ENCODE peak calls at places on chromosomes 12 and 14, in eight cellular contexts. E, C, U, H, K, Y, I and W are unnamed samples.

GRCh38 chr12:76199808-76200207 is 115.3 kb upstream of the NAP1L1 start:
- DNase-seq in E (no peak), C (no peak), U (no peak), H (peak; percentile 11), K (no peak), Y (peak; percentile 78), I (no peak), W (peak; percentile 74)

GRCh38 chr12:3170423-3171194 is 93.4 kb downstream of the TSPAN9 start:
- DNase-seq in E (no peak), C (peak; percentile 77), U (peak; percentile 85), H (peak; percentile 80), K (peak; percentile 64), Y (peak; percentile 67), I (peak; percentile 91), W (peak; percentile 95)

GRCh38 chr14:65972346-65972745 is 513.8 kb upstream of the CCDC196 start:
- DNase-seq in E (no peak), C (no peak), U (no peak), H (no peak), K (no peak), Y (peak; percentile 32), I (no peak), W (peak; percentile 21)

GRCh38 chr12:71710276-71711125 is 24.6 kb downstream of the TMEM19 start:
- DNase-seq in E (no peak), C (peak; percentile 90), U (peak; percentile 90), H (peak; percentile 97), K (peak; percentile 89), Y (peak; percentile 85), I (peak; percentile 98), W (peak; percentile 60)

GRCh38 chr12:127145929-127146789 is 1120.8 kb upstream of the TMEM132C start:
- DNase-seq in E (peak; percentile 53), C (no peak), U (peak; percentile 84), H (peak; percentile 46), K (no peak), Y (peak; percentile 67), I (peak; percentile 40), W (peak; percentile 71)

GRCh38 chr12:119788783-119789182 is 88.3 kb downstream of the CIT start:
- DNase-seq in E (no peak), C (peak; percentile 41), U (no peak), H (peak; percentile 7), K (no peak), Y (peak; percentile 32), I (peak; percentile 52), W (peak; percentile 33)

GRCh38 chr12:65123435-65124063 is 2.4 kb upstream of the WIF1 start:
- DNase-seq in E (no peak), C (no peak), U (peak; percentile 6), H (peak; percentile 6), K (no peak), Y (peak; percentile 54), I (peak; percentile 35), W (peak; percentile 52)

GRCh38 chr12:15977999-15978398 is 66.9 kb downstream of the DERA start:
- DNase-seq in E (no peak), C (no peak), U (no peak), H (no peak), K (no peak), Y (no peak), I (no peak), W (no peak)

GRCh38 chr12:50187084-50187900 is 20.1 kb upstream of the CERS5 start:
- DNase-seq in E (no peak), C (no peak), U (no peak), H (peak; percentile 26), K (no peak), Y (peak; percentile 93), I (no peak), W (peak; percentile 91)

GRCh38 chr12:93638954-93639353 is 38.2 kb upstream of the CRADD start:
- DNase-seq in E (no peak), C (no peak), U (no peak), H (no peak), K (no peak), Y (no peak), I (no peak), W (no peak)

GRCh38 chr14:19799880-19800279 is 3.7 kb upstream of the OR4N2 start:
- DNase-seq in E (no peak), C (no peak), U (no peak), H (no peak), K (no peak), Y (no peak), I (no peak), W (no peak)

GRCh38 chr12:123131291-123131831 is 19.5 kb downstream of the PITPNM2 start:
- DNase-seq in E (no peak), C (no peak), U (no peak), H (peak; percentile 88), K (no peak), Y (no peak), I (peak; percentile 51), W (peak; percentile 47)

GRCh38 chr12:29148065-29148957 is 767 bp upstream of the FAR2 start:
- DNase-seq in E (no peak), C (peak; percentile 43), U (no peak), H (peak; percentile 5), K (no peak), Y (peak; percentile 59), I (no peak), W (peak; percentile 56)

GRCh38 chr12:7229741-7230140 is 40.3 kb downstream of the PEX5 start:
- DNase-seq in E (no peak), C (no peak), U (no peak), H (no peak), K (no peak), Y (peak; percentile 20), I (peak; percentile 12), W (peak; percentile 9)

GRCh38 chr12:2374092-2374740 is 321.4 kb downstream of the CACNA1C start:
- DNase-seq in E (no peak), C (no peak), U (no peak), H (no peak), K (no peak), Y (no peak), I (no peak), W (no peak)

GRCh38 chr12:89327477-89328094 is 24.7 kb downstream of the DUSP6 start:
- DNase-seq in E (no peak), C (no peak), U (no peak), H (no peak), K (no peak), Y (no peak), I (no peak), W (no peak)

GRCh38 chr14:72541546-72541945 is 352.4 kb downstream of the DPF3 start:
- DNase-seq in E (no peak), C (no peak), U (no peak), H (no peak), K (no peak), Y (no peak), I (no peak), W (no peak)

GRCh38 chr12:21819236-21819635 is 44.7 kb upstream of the KCNJ8 start:
- DNase-seq in E (no peak), C (no peak), U (no peak), H (no peak), K (no peak), Y (peak; percentile 49), I (peak; percentile 43), W (peak; percentile 70)

DNA sequence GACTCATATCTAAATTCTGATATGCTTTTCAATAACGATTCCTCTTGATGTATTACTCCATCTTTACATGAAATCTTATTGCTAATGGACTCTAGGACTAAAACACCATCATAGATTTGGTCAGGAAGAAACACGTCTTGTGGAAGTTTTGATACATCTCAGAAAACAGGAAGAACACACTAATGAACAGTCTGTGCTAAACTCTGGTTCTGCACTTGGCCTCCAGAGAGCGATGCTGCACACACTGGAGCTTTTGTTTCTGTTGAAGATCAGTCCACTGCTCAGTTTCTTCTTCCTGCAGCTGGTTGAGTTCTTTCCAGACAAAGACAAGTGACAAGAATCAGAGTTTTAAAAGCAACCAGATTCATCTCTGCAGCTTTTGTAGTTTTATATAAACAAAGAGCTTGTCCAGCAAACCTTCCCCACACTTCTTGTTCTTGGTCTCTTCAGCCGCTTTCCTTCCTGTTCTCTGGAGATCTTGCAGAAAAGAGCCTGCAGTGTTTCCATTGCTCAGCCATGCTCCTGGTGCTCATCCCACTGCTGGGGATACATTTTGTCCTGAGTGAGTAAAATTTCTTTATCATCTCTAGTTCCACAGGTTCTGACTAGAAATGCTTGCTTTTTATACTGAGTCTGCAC is 229.1 kb upstream of the OR4E1 start:
- DNase-seq in E (no peak), C (no peak), U (no peak), H (peak; percentile 2), K (no peak), Y (no peak), I (no peak), W (no peak)
- TF ChIP-seq CTCF in E (no peak), C (no peak), U (peak; percentile 39), H (no peak), K (no peak), Y (peak; percentile 12), I (peak; percentile 55), W (no peak)

GRCh38 chr12:99957866-99958466 is 26.8 kb downstream of the ANKS1B start:
- DNase-seq in E (no peak), C (no peak), U (no peak), H (no peak), K (no peak), Y (no peak), I (no peak), W (peak; percentile 7)
- TF ChIP-seq CTCF in E (no peak), C (no peak), U (no peak), H (no peak), K (no peak), Y (no peak), I (no peak), W (no peak)

GRCh38 chr14:106459971-106460730 is 933.8 kb downstream of the TMEM121 start:
- DNase-seq in E (no peak), C (no peak), U (peak; percentile 3), H (no peak), K (no peak), Y (no peak), I (no peak), W (no peak)
- TF ChIP-seq CTCF in E (no peak), C (peak; percentile 62), U (peak; percentile 17), H (no peak), K (peak; percentile 17), Y (no peak), I (no peak), W (no peak)

DNA sequence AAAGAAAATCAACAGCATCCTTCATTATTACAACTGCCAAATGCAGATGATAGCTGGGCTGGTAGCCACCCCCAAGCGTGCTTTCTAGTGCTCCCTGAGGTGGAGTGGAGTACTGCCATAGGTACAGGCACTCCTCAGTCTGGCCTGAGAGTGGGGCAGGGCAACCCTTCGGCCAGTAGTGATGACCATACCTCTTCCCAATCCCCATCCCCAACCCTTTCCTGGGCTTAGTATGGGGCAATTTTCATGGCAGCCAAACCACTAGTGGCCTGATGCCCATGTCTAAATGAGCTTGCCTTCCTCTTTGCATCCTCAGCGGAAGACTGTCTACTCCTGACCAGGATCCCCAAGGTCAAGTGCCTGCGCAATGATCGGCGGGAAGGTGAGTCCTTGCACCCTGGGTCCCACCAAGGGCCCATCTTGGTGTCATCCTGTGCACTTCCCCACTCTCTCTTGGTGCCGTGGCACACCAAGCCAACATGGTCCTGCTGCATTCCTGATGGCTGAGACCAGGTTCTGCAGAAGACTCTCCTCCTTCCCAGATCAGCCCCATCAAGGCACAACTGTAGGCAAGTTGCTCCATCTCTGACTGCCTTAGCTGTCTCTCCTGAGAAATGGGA is 65.8 kb downstream of the GALNT16 start:
- DNase-seq in E (no peak), C (no peak), U (no peak), H (no peak), K (no peak), Y (no peak), I (no peak), W (no peak)
- TF ChIP-seq CTCF in E (no peak), C (peak; percentile 39), U (no peak), H (peak; percentile 16), K (peak; percentile 17), Y (peak; percentile 12), I (no peak), W (peak; percentile 21)

GRCh38 chr12:110826592-110827200 is 20.1 kb upstream of the CCDC63 start:
- DNase-seq in E (peak; percentile 66), C (peak; percentile 63), U (peak; percentile 63), H (peak; percentile 80), K (peak; percentile 71), Y (peak; percentile 72), I (peak; percentile 70), W (peak; percentile 88)
- TF ChIP-seq CTCF in E (peak; percentile 30), C (peak; percentile 93), U (peak; percentile 70), H (peak; percentile 83), K (peak; percentile 93), Y (peak; percentile 72), I (peak; percentile 78), W (peak; percentile 80)